ENCODE peak calls at places on chromosomes 4 and X, in six cellular contexts. G is brain microvascular endothelial cell, O is cardiac muscle cell, S is body of pancreas, R is stomach, K is astrocyte. P is an unnamed sample. For H3K36me3, the result is how much of the 10 kb centered on the place peaks cover.

GRCh38 chr4:136442447-136442846 is 1089.8 kb downstream of the PCDH18 start:
- DNase-seq in K (no peak), G (no peak), O (no peak), R (no peak), S (no peak), P (no peak)

GRCh38 chr4:97938141-97938540 is 205.1 kb downstream of the STPG2 start:
- DNase-seq in G (no peak), O (no peak), R (no peak), K (no peak), S (no peak), P (peak)

GRCh38 chr4:164215113-164215741 is 538.7 kb upstream of the SMIM31 start:
- DNase-seq in G (no peak), R (no peak), S (no peak), O (no peak), K (no peak), P (peak)

GRCh38 chr4:24262616-24263015 is 321.7 kb downstream of the DHX15 start:
- DNase-seq in K (peak), O (peak), G (no peak), R (no peak), S (no peak), P (peak)

GRCh38 chr4:14149469-14150030 is 522.0 kb upstream of the BOD1L1 start:
- DNase-seq in S (no peak), K (no peak), R (no peak), G (no peak), O (peak), P (no peak)

GRCh38 chr4:26050212-26050643 is 136.2 kb downstream of the SMIM20 start:
- DNase-seq in R (no peak), S (peak), G (no peak), K (no peak), O (no peak), P (no peak)

GRCh38 chrX:24718771-24719170 is 25.1 kb downstream of the POLA1 start:
- DNase-seq in R (no peak), K (no peak), O (no peak), S (no peak), G (no peak), P (no peak)

GRCh38 chr4:152896819-152897218 is 39.3 kb upstream of the FHDC1 start:
- DNase-seq in K (peak), G (no peak), O (peak), R (no peak), S (no peak), P (no peak)

GRCh38 chr4:80078361-80079092 is 5.5 kb upstream of the ANTXR2 start:
- DNase-seq in S (no peak), K (no peak), G (no peak), O (no peak), R (no peak), P (no peak)

GRCh38 chr4:3599951-3600350 is 67.7 kb upstream of the LRPAP1 start:
- DNase-seq in O (no peak), G (no peak), K (no peak), R (no peak), S (no peak), P (no peak)

GRCh38 chr4:152259866-152260265 is 276.0 kb downstream of the FBXW7 start:
- DNase-seq in S (no peak), R (no peak), O (no peak), K (peak), G (no peak), P (no peak)

GRCh38 chr4:22741744-22742143 is 49.0 kb downstream of the GBA3 start:
- DNase-seq in S (no peak), O (no peak), K (no peak), R (no peak), G (no peak), P (no peak)

GRCh38 chrX:38880460-38880859 is 79.2 kb downstream of the MID1IP1 start:
- DNase-seq in R (no peak), O (no peak), S (peak), G (peak), K (peak), P (no peak)

GRCh38 chrX:40083120-40083978 is 14.4 kb downstream of the BCOR start:
- DNase-seq in R (peak), G (no peak), S (peak), O (peak), K (no peak), P (no peak)

GRCh38 chr4:2697995-2698414 is 58.1 kb downstream of the TNIP2 start:
- DNase-seq in O (no peak), G (no peak), R (peak), S (no peak), K (no peak), P (no peak)

GRCh38 chrX:15384304-15384703 is at the start of gene VEGFD:
- DNase-seq in S (no peak), R (no peak), O (peak), K (peak), G (peak), P (peak)

GRCh38 chr4:17535906-17536305 is 20.9 kb downstream of the CLRN2 start:
- DNase-seq in R (no peak), G (no peak), K (no peak), O (no peak), S (peak), P (peak)

GRCh38 chr4:52659016-52659721 is at the start of gene USP46:
- DNase-seq in K (peak), S (peak), G (peak), R (peak), O (peak), P (peak)

GRCh38 chr4:76219299-76220055 is 5.9 kb upstream of the SCARB2 start:
- DNase-seq in O (peak), K (peak), R (no peak), S (peak), G (peak), P (no peak)

GRCh38 chr4:15797320-15797719 is 19.2 kb downstream of the CD38 start:
- DNase-seq in R (no peak), O (no peak), K (no peak), S (no peak), G (no peak), P (no peak)
- H3K36me3 ChIP-seq in R (under half), O (under half), K (under half), S (under half), G (under half), P (under half)

DNA sequence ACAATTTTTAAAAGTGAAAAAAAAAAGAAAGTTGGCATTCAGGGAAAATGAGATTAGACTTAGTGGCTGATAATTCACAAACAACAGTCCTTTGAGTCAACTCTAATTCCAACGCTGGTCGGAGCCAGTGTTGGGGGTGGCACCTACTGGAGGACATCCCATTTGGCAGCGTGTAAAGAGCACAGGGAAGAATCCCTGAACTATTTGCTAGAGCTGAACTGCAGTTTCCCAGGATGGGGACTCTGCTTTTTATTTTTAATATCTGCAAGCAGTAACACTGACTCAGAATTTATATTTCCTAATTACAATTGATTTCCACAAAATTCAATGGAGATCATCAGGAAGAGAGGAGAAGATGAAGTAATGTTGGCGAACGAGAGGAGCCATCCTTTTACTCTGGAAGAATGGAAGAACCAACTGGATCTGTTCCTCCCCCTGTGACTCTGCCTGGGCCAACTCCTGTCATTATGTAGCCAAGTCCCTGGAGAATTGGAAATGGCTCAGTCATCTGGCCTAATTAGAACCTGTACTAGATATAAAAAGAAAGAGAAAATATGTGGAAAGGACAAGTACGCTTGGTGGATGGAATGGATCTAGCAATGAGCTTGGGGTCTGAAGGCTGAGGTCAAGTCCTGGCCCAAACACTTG is 76.7 kb downstream of the IRF2 start:
- DNase-seq in O (peak), S (no peak), R (no peak), G (no peak), K (no peak), P (no peak)
- H3K36me3 ChIP-seq in O (under half), S (under half), R (half or more), G (under half), K (under half), P (under half)

DNA sequence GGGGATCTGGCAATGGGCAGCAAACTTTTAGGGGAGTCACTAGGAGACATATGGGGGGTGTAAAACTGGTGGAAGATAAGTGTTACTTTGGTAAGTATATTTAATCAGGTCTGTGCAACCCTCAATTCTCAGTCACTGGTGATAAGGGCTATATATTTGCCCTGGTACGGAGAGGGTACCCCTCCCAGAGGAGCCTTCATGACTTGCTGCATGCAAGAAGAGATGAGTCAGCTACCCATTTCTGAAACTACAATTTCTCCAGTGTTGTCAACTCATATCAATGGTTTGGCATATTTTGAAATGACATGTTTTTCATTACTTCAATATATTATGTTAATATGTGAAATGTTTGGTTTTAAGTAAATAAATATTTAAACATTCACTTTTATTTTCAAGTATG is 14.3 kb downstream of the SMARCAD1 start:
- DNase-seq in K (no peak), O (no peak), G (no peak), R (no peak), S (no peak), P (no peak)
- H3K36me3 ChIP-seq in K (under half), O (under half), G (under half), R (under half), S (under half), P (half or more)

GRCh38 chr4:188783160-188783559 is 643.9 kb downstream of the TRIML1 start:
- DNase-seq in G (no peak), R (no peak), O (no peak), K (no peak), S (no peak), P (no peak)

GRCh38 chr4:188781655-188782054 is 642.4 kb downstream of the TRIML1 start:
- DNase-seq in K (no peak), O (no peak), G (peak), S (no peak), R (peak), P (peak)

GRCh38 chr4:188780686-188781085 is 641.4 kb downstream of the TRIML1 start:
- DNase-seq in R (no peak), S (no peak), O (no peak), K (no peak), G (peak), P (no peak)

GRCh38 chr4:188780028-188780427 is 640.8 kb downstream of the TRIML1 start:
- DNase-seq in O (no peak), K (no peak), R (no peak), G (no peak), S (no peak), P (no peak)

DNA sequence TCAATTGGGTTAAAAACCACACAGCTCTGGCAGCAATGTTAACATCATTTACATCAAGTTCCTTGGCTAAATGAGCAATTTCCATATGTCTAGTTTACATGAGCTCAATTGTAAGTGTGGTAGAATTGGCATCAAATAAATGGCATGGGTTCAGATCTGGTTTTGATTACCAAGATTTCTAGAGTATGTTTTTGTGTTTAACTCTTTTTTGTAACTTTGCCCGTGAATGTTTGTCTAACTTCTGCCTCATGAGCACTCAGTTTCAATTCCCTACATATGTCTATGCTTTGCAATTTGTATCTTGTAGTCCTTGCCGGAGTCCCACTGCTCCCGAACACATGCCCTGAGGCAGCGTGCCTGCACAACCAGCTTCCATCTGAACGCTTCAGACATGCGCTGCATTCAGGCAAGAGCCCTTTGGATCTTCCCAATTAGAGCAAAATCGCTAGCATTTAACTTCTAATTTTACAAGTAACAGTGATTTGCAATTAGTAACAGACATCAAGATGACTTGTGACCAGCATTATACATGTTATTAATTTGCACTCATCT is 644.4 kb downstream of the TRIML1 start:
- DNase-seq in S (no peak), R (no peak), O (no peak), G (no peak), K (no peak), P (no peak)
- H3K36me3 ChIP-seq in S (under half), R (under half), O (under half), G (under half), K (under half), P (under half)

DNA sequence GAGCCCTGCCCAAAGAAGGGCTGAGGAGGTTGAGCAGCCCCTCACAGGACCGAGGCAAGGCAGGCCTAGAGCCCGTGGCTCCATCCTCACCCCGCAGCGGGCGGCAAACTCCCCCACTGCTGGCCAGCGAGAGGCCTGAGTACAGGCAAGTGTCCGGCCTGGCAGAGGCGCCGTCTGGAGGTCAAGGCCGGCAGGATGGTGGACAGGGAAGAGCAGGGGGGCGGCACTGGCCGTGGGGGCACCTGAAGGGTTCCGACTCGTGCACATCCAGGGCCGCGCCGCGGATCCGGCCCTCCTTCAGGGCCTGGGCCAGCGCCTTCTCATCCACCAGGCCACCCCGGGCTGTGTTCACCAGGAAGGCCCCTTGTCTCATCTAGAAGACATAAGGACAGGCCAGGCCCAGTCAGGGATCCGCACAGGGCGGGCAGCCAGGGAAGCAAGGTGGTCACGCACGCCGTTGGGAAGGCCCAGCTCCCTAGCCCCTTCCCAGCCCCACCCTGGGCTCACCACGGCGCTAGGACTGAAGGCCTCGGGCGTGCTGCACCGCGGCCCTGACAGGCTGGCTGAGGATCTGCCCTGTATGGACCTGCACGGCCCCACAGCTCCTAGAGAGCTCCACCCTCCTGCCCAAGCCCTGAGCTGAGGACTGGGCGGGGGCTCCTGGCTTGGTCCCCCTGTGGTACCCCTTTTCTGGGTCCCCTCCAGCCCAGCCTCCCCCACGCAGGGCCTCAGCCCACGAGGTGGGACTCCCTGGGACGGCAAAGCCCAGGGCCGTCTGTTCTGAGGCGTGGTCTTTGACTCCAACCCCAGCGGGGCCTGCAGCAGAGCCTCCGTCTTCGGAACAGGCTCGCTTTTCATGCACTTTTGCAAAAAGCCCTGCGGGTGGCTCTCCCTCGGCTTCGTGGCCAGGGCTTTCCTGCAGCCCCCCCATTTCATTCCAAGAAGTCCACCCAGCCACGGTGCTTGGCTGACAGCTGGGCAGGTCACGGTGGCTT is 34.5 kb downstream of the CTBP1 start:
- DNase-seq in G (no peak), R (no peak), S (no peak), O (no peak), K (no peak), P (no peak)
- H3K36me3 ChIP-seq in G (under half), R (half or more), S (under half), O (under half), K (under half), P (under half)

GRCh38 chr4:714087-714486 is 8.5 kb downstream of the PCGF3 start:
- DNase-seq in O (no peak), G (no peak), S (no peak), R (no peak), K (no peak), P (no peak)

GRCh38 chr4:710116-710515 is 4.5 kb downstream of the PCGF3 start:
- DNase-seq in K (no peak), S (no peak), R (no peak), O (no peak), G (no peak), P (no peak)

GRCh38 chr4:710916-711315 is 5.3 kb downstream of the PCGF3 start:
- DNase-seq in K (no peak), S (no peak), R (no peak), O (no peak), G (no peak), P (no peak)

GRCh38 chr4:712093-712492 is 6.5 kb downstream of the PCGF3 start:
- DNase-seq in K (no peak), S (no peak), G (no peak), R (no peak), O (no peak), P (no peak)

GRCh38 chr4:712916-713632 is 7.4 kb downstream of the PCGF3 start:
- DNase-seq in R (no peak), G (no peak), S (no peak), O (no peak), K (no peak), P (no peak)
- H3K36me3 ChIP-seq in R (under half), G (under half), S (under half), O (under half), K (under half), P (under half)

GRCh38 chrX:103678199-103678993 is 8.1 kb downstream of the MORF4L2 start:
- DNase-seq in G (no peak), K (peak), O (peak), S (no peak), R (no peak), P (no peak)
- H3K36me3 ChIP-seq in G (under half), K (under half), O (half or more), S (under half), R (under half), P (half or more)

GRCh38 chrX:154357205-154357604 is 17.2 kb downstream of the FLNA start:
- DNase-seq in G (no peak), S (no peak), O (no peak), K (no peak), R (no peak), P (no peak)

GRCh38 chrX:154360155-154360713 is 14.2 kb downstream of the FLNA start:
- DNase-seq in G (no peak), O (no peak), R (no peak), K (no peak), S (no peak), P (no peak)

GRCh38 chrX:154358011-154358410 is 16.4 kb downstream of the FLNA start:
- DNase-seq in R (no peak), K (no peak), O (no peak), G (no peak), S (no peak), P (no peak)

GRCh38 chrX:154358829-154359228 is 15.6 kb downstream of the FLNA start:
- DNase-seq in G (no peak), O (no peak), R (no peak), K (no peak), S (no peak), P (no peak)

DNA sequence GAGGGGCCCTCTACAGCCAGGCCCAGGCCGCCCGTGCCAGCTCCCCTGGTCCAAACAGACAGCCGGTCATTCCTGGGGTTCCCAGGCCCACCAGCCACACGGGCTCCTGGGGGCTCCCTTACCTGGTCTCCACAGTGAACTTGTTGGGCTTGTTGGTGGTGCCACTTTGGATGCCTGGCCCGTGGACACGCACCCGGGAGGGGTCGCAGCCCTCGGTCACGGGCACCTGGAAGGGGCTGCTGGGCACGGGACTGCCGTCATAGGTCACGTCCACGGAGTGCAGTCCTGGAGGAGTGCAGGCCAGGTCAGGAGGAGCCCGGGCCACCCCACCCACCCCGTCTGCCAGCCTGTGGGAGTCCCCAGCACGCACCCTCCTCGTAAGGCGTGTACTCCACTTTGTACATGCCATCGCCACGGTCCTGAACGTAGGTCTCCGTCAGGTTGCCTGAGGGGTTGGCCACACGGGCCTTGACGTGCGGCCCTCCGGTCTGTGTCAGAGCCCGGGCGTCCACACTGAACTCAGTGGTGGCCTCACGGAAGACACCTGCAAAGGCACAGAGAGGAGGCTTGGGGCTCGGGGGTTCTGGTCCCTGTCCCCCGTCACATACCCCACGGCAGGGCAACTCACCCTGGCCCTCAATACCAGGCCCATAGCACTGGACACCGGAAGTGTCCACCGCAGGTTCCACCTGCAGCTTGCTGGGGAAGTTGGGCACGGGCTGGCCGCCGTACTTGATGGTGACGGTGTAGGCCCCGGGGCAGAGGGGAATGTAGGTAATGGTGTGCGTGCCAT is 14.9 kb downstream of the FLNA start:
- DNase-seq in G (no peak), K (no peak), R (no peak), O (no peak), S (no peak), P (no peak)
- H3K36me3 ChIP-seq in G (half or more), K (under half), R (half or more), O (half or more), S (under half), P (under half)